ENCODE peak calls at places on chromosomes 3 and 15, in four cellular contexts. Z, S, T and Y are unnamed samples.

GRCh38 chr15:89385596-89386242 is 51.1 kb upstream of the POLG start:
- DNase-seq in T (peak; percentile 79), S (no peak), Z (no peak), Y (no peak)

GRCh38 chr3:65703820-65704219 is 334.9 kb downstream of the MAGI1 start:
- DNase-seq in S (no peak), T (no peak), Z (no peak), Y (no peak)

GRCh38 chr3:172557515-172558220 is 34.4 kb upstream of the TNFSF10 start:
- DNase-seq in T (peak; percentile 60), S (no peak), Z (peak; percentile 51), Y (no peak)

GRCh38 chr3:120077726-120078125 is 16.5 kb downstream of the GSK3B start:
- DNase-seq in T (no peak), S (no peak), Z (no peak), Y (no peak)

GRCh38 chr3:14378415-14378814 is 24.0 kb upstream of the SLC6A6 start:
- DNase-seq in S (no peak), Z (no peak), T (no peak), Y (no peak)

GRCh38 chr3:54712539-54712938 is 215.3 kb downstream of the LRTM1 start:
- DNase-seq in S (no peak), T (peak; percentile 66), Z (no peak), Y (no peak)

GRCh38 chr15:48112242-48112641 is 8.5 kb upstream of the SLC24A5 start:
- DNase-seq in S (no peak), T (peak; percentile 29), Z (peak; percentile 30), Y (no peak)

GRCh38 chr15:59298255-59298856 is 74.3 kb downstream of the MYO1E start:
- DNase-seq in S (no peak), T (no peak), Z (peak; percentile 20), Y (no peak)

GRCh38 chr15:63583027-63583426 is 14.2 kb upstream of the FBXL22 start:
- DNase-seq in S (no peak), T (peak; percentile 26), Z (peak; percentile 92), Y (no peak)

GRCh38 chr15:25509697-25510096 is 70.9 kb upstream of the UBE3A start:
- DNase-seq in S (no peak), Z (no peak), T (no peak), Y (no peak)

GRCh38 chr3:157373783-157374182 is 62.9 kb upstream of the PTX3 start:
- DNase-seq in T (peak; percentile 51), S (no peak), Z (peak; percentile 23), Y (no peak)

GRCh38 chr3:81581966-81582599 is 179.4 kb downstream of the GBE1 start:
- DNase-seq in T (peak; percentile 62), S (no peak), Z (peak; percentile 47), Y (peak; percentile 24)

GRCh38 chr15:32888221-32888761 is 170.5 kb downstream of the GREM1 start:
- DNase-seq in S (no peak), T (no peak), Z (peak; percentile 38), Y (no peak)

GRCh38 chr3:4492240-4493007 is 724 bp upstream of the ITPR1 start:
- DNase-seq in T (peak; percentile 83), Z (peak; percentile 58), S (peak; percentile 63), Y (no peak)

GRCh38 chr3:45656575-45657363 is 32.4 kb upstream of the SACM1L start:
- DNase-seq in T (peak; percentile 97), S (peak; percentile 93), Z (peak; percentile 96), Y (peak; percentile 74)

GRCh38 chr3:148866261-148866660 is 1.2 kb downstream of the CPA3 start:
- DNase-seq in S (no peak), Z (peak; percentile 69), T (peak; percentile 60), Y (no peak)

GRCh38 chr3:110491413-110491812 is 580.2 kb upstream of the NECTIN3 start:
- DNase-seq in S (no peak), T (no peak), Z (no peak), Y (no peak)

GRCh38 chr3:139318431-139318816 is 25.4 kb upstream of the MRPS22 start:
- DNase-seq in S (no peak), Z (no peak), T (peak; percentile 34), Y (no peak)

GRCh38 chr15:94066811-94067210 is 164.6 kb upstream of the MCTP2 start:
- DNase-seq in Z (no peak), T (no peak), S (no peak), Y (no peak)

GRCh38 chr15:88604381-88604951 is 16.7 kb upstream of the AEN start:
- DNase-seq in Z (no peak), T (no peak), S (no peak), Y (no peak)

GRCh38 chr15:70140543-70141375 is 43.0 kb upstream of the TLE3 start:
- DNase-seq in S (no peak), Z (peak; percentile 57), T (peak; percentile 64), Y (no peak)

GRCh38 chr3:4814302-4814903 is 164.8 kb upstream of the BHLHE40 start:
- DNase-seq in S (peak; percentile 68), T (peak; percentile 16), Z (no peak), Y (no peak)

GRCh38 chr3:78077178-78077577 is 1037.3 kb downstream of the ROBO2 start:
- DNase-seq in S (no peak), Z (no peak), T (no peak), Y (no peak)

GRCh38 chr3:143784446-143784845 is 63.8 kb downstream of the SLC9A9 start:
- DNase-seq in S (no peak), T (no peak), Z (no peak), Y (no peak)

GRCh38 chr3:159881828-159882309 is 106.8 kb upstream of the IL12A start:
- DNase-seq in Z (no peak), S (peak; percentile 49), T (no peak), Y (no peak)

GRCh38 chr3:41467481-41467880 is 268.2 kb downstream of the CTNNB1 start:
- DNase-seq in T (no peak), Z (no peak), S (no peak), Y (no peak)

GRCh38 chr15:70778258-70779076 is 15.1 kb upstream of the UACA start:
- DNase-seq in S (no peak), Z (peak; percentile 94), T (peak; percentile 54), Y (peak; percentile 88)

GRCh38 chr3:184117649-184118048 is 17.5 kb upstream of the EIF2B5 start:
- DNase-seq in T (peak; percentile 7), S (no peak), Z (no peak), Y (no peak)

GRCh38 chr3:103693831-103694230 is 1259.0 kb downstream of the ZPLD1 start:
- DNase-seq in Z (no peak), S (no peak), T (no peak), Y (no peak)

GRCh38 chr3:47578691-47579632 is at the start of gene CSPG5:
- DNase-seq in Z (no peak), S (no peak), T (no peak), Y (no peak)

GRCh38 chr3:41986566-41986965 is 24.7 kb upstream of the ULK4 start:
- DNase-seq in T (no peak), S (no peak), Z (peak; percentile 5), Y (no peak)

GRCh38 chr3:181103605-181104004 is 114.1 kb upstream of the DNAJC19 start:
- DNase-seq in S (no peak), Z (no peak), T (no peak), Y (no peak)

GRCh38 chr3:4302747-4303146 is 422 bp upstream of the SETMAR start:
- DNase-seq in T (no peak), Z (no peak), S (no peak), Y (no peak)

GRCh38 chr3:97958396-97958795 is 13.8 kb downstream of the RIOX2 start:
- DNase-seq in T (peak; percentile 48), Z (peak; percentile 52), S (no peak), Y (no peak)

GRCh38 chr3:97959863-97960262 is 12.4 kb downstream of the RIOX2 start:
- DNase-seq in T (no peak), S (no peak), Z (no peak), Y (no peak)

GRCh38 chr3:97958796-97959195 is 13.4 kb downstream of the RIOX2 start:
- DNase-seq in Z (no peak), T (no peak), S (no peak), Y (no peak)

GRCh38 chr3:97961276-97961623 is 11.0 kb downstream of the RIOX2 start:
- DNase-seq in T (no peak), Z (no peak), S (no peak), Y (no peak)

DNA sequence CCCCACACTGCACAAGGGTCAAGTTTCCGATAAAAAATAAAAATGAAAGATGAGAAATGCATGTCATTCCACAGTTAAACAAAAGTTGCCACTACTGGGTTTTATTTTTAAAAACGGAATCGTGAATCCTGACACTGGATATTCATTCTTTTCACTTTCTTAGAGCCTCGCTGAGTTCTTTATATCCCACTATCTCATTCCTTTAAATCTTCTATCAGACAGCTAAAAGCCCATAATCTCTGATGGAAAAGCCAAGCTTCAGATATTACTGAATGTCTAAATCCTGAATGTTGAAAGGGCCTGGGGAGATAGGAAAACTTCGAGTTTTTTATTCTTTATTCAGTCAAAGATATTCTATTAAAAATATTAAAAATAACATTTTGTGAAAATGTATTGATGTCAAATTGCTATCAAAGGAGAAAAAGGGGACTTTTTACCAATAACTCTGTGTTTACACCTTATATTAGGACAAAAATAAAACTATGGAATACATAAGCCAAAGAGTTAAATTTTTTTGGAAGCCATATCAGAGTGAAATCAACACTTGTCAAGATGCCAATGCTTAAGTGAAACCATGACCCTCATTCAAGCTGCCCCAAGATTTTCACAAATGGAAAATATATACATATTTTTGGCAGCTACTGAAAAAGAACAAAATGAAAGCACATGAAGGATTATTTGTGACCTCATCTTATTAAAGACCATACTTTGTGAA is 11.5 kb downstream of the RIOX2 start:
- DNase-seq in Z (no peak), S (no peak), T (no peak), Y (no peak)
- H3K4me1 ChIP-seq in Z (peaks cover 9% of the 10 kb centered on the region), S (no peaks in the 10 kb centered on the region), T (no peaks in the 10 kb centered on the region), Y (no peaks in the 10 kb centered on the region)

DNA sequence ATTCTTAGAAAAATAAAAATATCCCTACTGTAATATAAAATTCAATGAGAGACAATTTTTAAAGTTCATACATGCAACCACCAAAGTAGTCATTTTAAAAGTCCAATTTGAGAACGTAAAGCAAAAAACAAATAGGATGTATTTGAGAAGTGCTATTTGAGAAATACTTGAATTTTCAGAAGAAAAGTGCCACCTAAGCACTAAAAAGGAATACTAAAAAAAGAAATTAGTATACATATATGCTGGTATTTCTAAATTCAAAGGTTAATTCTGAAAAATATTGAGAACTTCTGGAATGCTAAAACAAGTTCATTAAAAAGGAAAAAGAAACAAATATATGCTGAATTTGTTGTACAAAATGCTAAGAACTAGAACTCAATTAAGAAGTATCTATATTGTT is 29.2 kb upstream of the ARRDC4 start:
- DNase-seq in S (no peak), T (no peak), Z (no peak), Y (no peak)
- H3K4me3 ChIP-seq in S (no peak overlapping the region), T (no peak overlapping the region), Z (no peak overlapping the region), Y (no peak overlapping the region)

DNA sequence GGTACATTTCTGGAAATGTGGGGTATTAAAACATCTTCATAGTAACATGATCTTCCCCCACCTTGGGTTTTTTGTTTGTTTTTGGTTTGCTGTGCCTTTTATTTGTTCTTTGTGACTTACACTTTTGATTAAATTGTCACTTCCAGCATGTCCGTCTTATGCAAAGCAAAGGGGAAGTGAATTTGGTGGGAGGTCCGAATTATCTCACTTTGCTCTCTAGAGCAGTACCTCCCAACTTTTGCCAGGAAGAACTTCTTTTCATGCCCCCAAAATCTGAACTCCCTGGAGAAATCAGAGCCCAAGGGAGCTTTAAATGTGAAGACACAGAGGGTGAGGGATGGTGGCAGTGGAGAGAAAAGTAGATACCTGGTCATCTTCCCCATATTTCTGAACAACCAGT is 173.1 kb downstream of the IL5RA start:
- DNase-seq in T (no peak), Z (no peak), S (no peak), Y (no peak)
- H3K4me1 ChIP-seq in T (no peaks in the 10 kb centered on the region), Z (no peaks in the 10 kb centered on the region), S (no peaks in the 10 kb centered on the region), Y (no peaks in the 10 kb centered on the region)

DNA sequence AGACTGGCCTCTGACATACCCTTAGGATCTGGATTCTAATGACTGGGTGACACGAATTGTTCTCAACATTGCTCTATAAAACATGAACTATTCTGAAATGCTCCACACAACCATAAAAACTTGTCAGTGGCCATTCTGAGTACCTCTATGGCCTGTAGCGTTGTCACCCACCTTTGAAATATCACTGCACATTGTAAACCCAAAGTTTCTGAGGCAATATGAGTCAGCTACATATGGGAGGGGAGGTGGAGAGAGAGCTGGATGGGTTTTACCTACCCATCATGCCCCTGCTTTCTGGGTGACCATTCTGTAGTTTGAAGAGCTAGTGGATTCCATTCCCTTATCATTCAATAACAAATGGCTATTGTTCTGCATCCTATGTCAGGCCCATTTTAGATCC is 546.2 kb upstream of the TBL1XR1 start:
- DNase-seq in T (no peak), S (no peak), Z (no peak), Y (no peak)
- H3K4me3 ChIP-seq in T (no peak overlapping the region), S (no peak overlapping the region), Z (no peak overlapping the region), Y (no peak overlapping the region)